ENCODE peak calls at places on chromosomes 13 and 19, in six cellular contexts. M, B, K, P, E and A are unnamed samples.

GRCh38 chr13:31742102-31742695 is 2.9 kb downstream of the RXFP2 start:
- DNase-seq in M (peak), B (no peak), K (peak), P (peak), E (no peak), A (peak)

GRCh38 chr13:103695320-103695719 is 629.1 kb upstream of the SLC10A2 start:
- DNase-seq in M (no peak), B (no peak), K (no peak), P (no peak), E (no peak), A (no peak)

GRCh38 chr13:40172878-40173277 is 493.6 kb downstream of the FOXO1 start:
- DNase-seq in M (peak), B (no peak), K (no peak), P (no peak), E (no peak), A (no peak)

GRCh38 chr13:35887028-35887666 is 244.0 kb downstream of the DCLK1 start:
- DNase-seq in M (no peak), B (no peak), K (no peak), P (no peak), E (no peak), A (no peak)

GRCh38 chr13:61286148-61286745 is 129.4 kb downstream of the PCDH20 start:
- DNase-seq in M (peak), B (no peak), K (no peak), P (no peak), E (peak), A (no peak)

GRCh38 chr13:83372786-83373185 is 509.5 kb downstream of the SLITRK1 start:
- DNase-seq in M (no peak), B (no peak), K (no peak), P (peak), E (no peak), A (no peak)

GRCh38 chr13:50721664-50721976 is 121.9 kb downstream of the DLEU7 start:
- DNase-seq in M (no peak), B (no peak), K (no peak), P (no peak), E (no peak), A (no peak)

GRCh38 chr19:29571181-29571580 is 34.9 kb upstream of the POP4 start:
- DNase-seq in M (no peak), B (no peak), K (no peak), P (no peak), E (no peak), A (no peak)

GRCh38 chr13:20536992-20537391 is 11.3 kb upstream of the CRYL1 start:
- DNase-seq in M (no peak), B (no peak), K (no peak), P (no peak), E (no peak), A (no peak)

GRCh38 chr13:104140557-104140956 is 1074.3 kb upstream of the SLC10A2 start:
- DNase-seq in M (peak), B (no peak), K (no peak), P (no peak), E (peak), A (no peak)

GRCh38 chr13:98622926-98623325 is 46.0 kb upstream of the STK24 start:
- DNase-seq in M (no peak), B (no peak), K (no peak), P (no peak), E (no peak), A (no peak)

GRCh38 chr13:42312817-42313431 is 41.0 kb downstream of the AKAP11 start:
- DNase-seq in M (no peak), B (no peak), K (no peak), P (no peak), E (no peak), A (no peak)

GRCh38 chr13:108961542-108962125 is 332.2 kb downstream of the MYO16 start:
- DNase-seq in M (peak), B (no peak), K (peak), P (peak), E (peak), A (no peak)